ENCODE peak calls at places on chromosomes 6 and 20, in five cellular contexts. Q, Y, S, P and I are unnamed samples. For H3K36me3, the result is how much of the 10 kb centered on the place peaks cover.

GRCh38 chr20:49345538-49345937 is 67.7 kb upstream of the ZNFX1 start:
- DNase-seq in Q (no peak), P (no peak), Y (no peak), S (no peak), I (no peak)

GRCh38 chr20:43680976-43681375 is 14.1 kb downstream of the MYBL2 start:
- DNase-seq in Y (peak), S (no peak), P (no peak), Q (no peak), I (no peak)

GRCh38 chr20:23131766-23132165 is 45.6 kb upstream of the CD93 start:
- DNase-seq in S (no peak), P (no peak), Q (no peak), Y (no peak), I (no peak)

GRCh38 chr6:88358846-88359245 is 192.7 kb upstream of the CNR1 start:
- DNase-seq in Y (no peak), P (no peak), S (no peak), Q (no peak), I (no peak)

GRCh38 chr20:8447262-8448120 is 315.4 kb downstream of the PLCB1 start:
- DNase-seq in S (no peak), P (no peak), Q (no peak), Y (no peak), I (no peak)

GRCh38 chr6:84854801-84855400 is 90.5 kb upstream of the TBX18 start:
- DNase-seq in Q (no peak), P (no peak), Y (no peak), S (no peak), I (no peak)

GRCh38 chr6:37171141-37171969 is 1.4 kb downstream of the PIM1 start:
- DNase-seq in S (peak), Y (peak), P (peak), Q (peak), I (peak)

GRCh38 chr6:14224359-14225103 is 107.0 kb downstream of the CD83 start:
- DNase-seq in Y (no peak), P (no peak), S (no peak), Q (no peak), I (no peak)

GRCh38 chr6:166977626-166978550 is 21.3 kb upstream of the CEP43 start:
- DNase-seq in S (no peak), P (no peak), Y (no peak), Q (no peak), I (no peak)

GRCh38 chr6:42367353-42368011 is 84.2 kb downstream of the TRERF1 start:
- DNase-seq in Q (no peak), S (no peak), Y (peak), P (peak), I (no peak)

GRCh38 chr6:138291036-138291848 is 73.0 kb upstream of the PBOV1 start:
- DNase-seq in P (no peak), Q (no peak), S (no peak), Y (no peak), I (no peak)

GRCh38 chr6:49252901-49253300 is 210.2 kb downstream of the MMUT start:
- DNase-seq in Q (no peak), P (no peak), Y (no peak), S (no peak), I (no peak)

GRCh38 chr6:52576392-52577021 is 353 bp downstream of the TRAM2 start:
- DNase-seq in Y (peak), Q (no peak), S (peak), P (no peak), I (peak)

GRCh38 chr6:89828988-89829590 is 591 bp upstream of the CASP8AP2 start:
- DNase-seq in P (no peak), Y (peak), Q (no peak), S (no peak), I (no peak)

GRCh38 chr6:29653452-29654038 is 3.3 kb upstream of the MOG start:
- DNase-seq in S (no peak), Q (no peak), Y (peak), P (no peak), I (no peak)

GRCh38 chr6:53441035-53441493 is 92.3 kb upstream of the ELOVL5 start:
- DNase-seq in S (no peak), P (no peak), Y (no peak), Q (no peak), I (no peak)

GRCh38 chr6:9745476-9745875 is 669.4 kb downstream of the TFAP2A start:
- DNase-seq in P (no peak), Y (no peak), Q (no peak), S (no peak), I (no peak)

GRCh38 chr20:9179193-9179802 is 110.4 kb downstream of the PLCB4 start:
- DNase-seq in Q (no peak), Y (no peak), P (no peak), S (no peak), I (no peak)

GRCh38 chr20:40441771-40442170 is 247.3 kb downstream of the MAFB start:
- DNase-seq in P (no peak), Q (no peak), Y (no peak), S (no peak), I (no peak)

GRCh38 chr6:68333444-68333843 is 301.6 kb upstream of the ADGRB3 start:
- DNase-seq in P (no peak), S (no peak), Q (no peak), Y (no peak), I (no peak)

GRCh38 chr6:79712616-79713015 is 81.5 kb downstream of the SH3BGRL2 start:
- DNase-seq in P (no peak), Q (no peak), S (no peak), Y (no peak), I (no peak)

GRCh38 chr20:25309395-25310267 is 61.7 kb downstream of the PYGB start:
- DNase-seq in Y (peak), Q (peak), S (peak), P (peak), I (peak)

GRCh38 chr6:20340056-20340455 is 61.6 kb upstream of the E2F3 start:
- DNase-seq in P (no peak), Q (no peak), S (no peak), Y (no peak), I (no peak)

GRCh38 chr6:31538805-31539400 is 2.9 kb downstream of the DDX39B start:
- DNase-seq in Q (peak), P (no peak), Y (no peak), S (no peak), I (no peak)

GRCh38 chr6:132819405-132820145 is 5.2 kb downstream of the RPS12 start:
- DNase-seq in Y (no peak), S (no peak), Q (no peak), P (no peak), I (no peak)

GRCh38 chr6:129350278-129350677 is 359.7 kb downstream of the ARHGAP18 start:
- DNase-seq in S (no peak), Q (no peak), P (no peak), Y (no peak), I (no peak)

GRCh38 chr6:148413321-148414094 is 70.9 kb downstream of the SASH1 start:
- DNase-seq in Y (no peak), S (no peak), Q (no peak), P (no peak), I (no peak)

GRCh38 chr6:163199371-163199770 is 215.1 kb upstream of the QKI start:
- DNase-seq in S (no peak), Q (no peak), P (no peak), Y (no peak), I (no peak)

GRCh38 chr6:119079288-119079809 is 885 bp upstream of the FAM184A start:
- DNase-seq in Q (no peak), S (no peak), Y (no peak), P (no peak), I (no peak)

GRCh38 chr6:93407186-93407585 is 12.2 kb downstream of the EPHA7 start:
- DNase-seq in Q (no peak), Y (no peak), P (no peak), S (no peak), I (no peak)

GRCh38 chr6:45709834-45710233 is 305.8 kb downstream of the CLIC5 start:
- DNase-seq in P (no peak), Q (no peak), Y (peak), S (no peak), I (no peak)

GRCh38 chr6:131995924-131996323 is 44.8 kb upstream of the CCN2 start:
- DNase-seq in P (no peak), S (no peak), Y (no peak), Q (no peak), I (no peak)

GRCh38 chr6:13703496-13703895 is 8.1 kb downstream of the RANBP9 start:
- DNase-seq in S (no peak), Y (no peak), P (no peak), Q (no peak), I (no peak)

GRCh38 chr6:16965679-16966078 is 136.2 kb upstream of the STMND1 start:
- DNase-seq in P (no peak), Q (no peak), S (no peak), Y (no peak), I (no peak)

GRCh38 chr6:16972535-16972934 is 129.3 kb upstream of the STMND1 start:
- DNase-seq in Q (no peak), S (no peak), P (no peak), Y (no peak), I (no peak)

GRCh38 chr6:16964553-16965499 is 137.0 kb upstream of the STMND1 start:
- DNase-seq in P (peak), Y (peak), S (peak), Q (peak), I (peak)

GRCh38 chr6:16969699-16970695 is 131.9 kb upstream of the STMND1 start:
- DNase-seq in Q (no peak), P (no peak), Y (no peak), S (no peak), I (no peak)

GRCh38 chr6:16966821-16967817 is 134.7 kb upstream of the STMND1 start:
- DNase-seq in P (no peak), Q (no peak), S (no peak), Y (no peak), I (no peak)
- H3K36me3 ChIP-seq in P (under half), Q (under half), S (under half), Y (under half), I (under half)

DNA sequence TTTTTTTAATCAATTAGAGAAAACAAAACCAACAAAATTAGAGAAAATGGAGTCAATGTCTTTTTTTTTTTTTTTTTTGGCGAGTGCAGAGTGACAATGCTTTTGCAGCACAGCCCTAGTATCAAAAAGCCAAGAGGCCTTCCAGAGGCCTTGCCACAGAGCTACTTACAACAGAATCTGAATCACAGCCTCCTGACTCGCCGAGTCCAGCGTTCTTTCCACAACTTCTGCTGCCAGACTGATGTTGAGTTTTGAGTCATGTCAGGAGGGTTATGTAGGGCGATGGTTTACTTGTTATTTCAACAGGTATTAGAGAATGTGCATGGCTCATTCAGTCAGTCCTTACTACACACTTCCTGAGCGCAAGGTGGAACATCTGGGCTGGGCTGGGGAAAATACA is 88.6 kb downstream of the FNDC1 start:
- DNase-seq in P (no peak), Q (no peak), Y (no peak), S (no peak), I (no peak)
- TF ChIP-seq CTCF in P (no peak), Q (no peak), Y (no peak), S (no peak), I (no peak)

GRCh38 chr20:33629979-33630378 is 32.1 kb upstream of the C20orf144 start:
- DNase-seq in Y (no peak), Q (no peak), P (no peak), S (no peak), I (no peak)
- H3K36me3 ChIP-seq in Y (under half), Q (under half), P (half or more), S (under half), I (under half)

GRCh38 chr20:58028123-58028522 is 200.3 kb downstream of the ANKRD60 start:
- DNase-seq in P (no peak), Q (no peak), Y (no peak), S (no peak), I (no peak)
- TF ChIP-seq CTCF in P (peak), Q (no peak), Y (no peak), S (peak), I (no peak)

DNA sequence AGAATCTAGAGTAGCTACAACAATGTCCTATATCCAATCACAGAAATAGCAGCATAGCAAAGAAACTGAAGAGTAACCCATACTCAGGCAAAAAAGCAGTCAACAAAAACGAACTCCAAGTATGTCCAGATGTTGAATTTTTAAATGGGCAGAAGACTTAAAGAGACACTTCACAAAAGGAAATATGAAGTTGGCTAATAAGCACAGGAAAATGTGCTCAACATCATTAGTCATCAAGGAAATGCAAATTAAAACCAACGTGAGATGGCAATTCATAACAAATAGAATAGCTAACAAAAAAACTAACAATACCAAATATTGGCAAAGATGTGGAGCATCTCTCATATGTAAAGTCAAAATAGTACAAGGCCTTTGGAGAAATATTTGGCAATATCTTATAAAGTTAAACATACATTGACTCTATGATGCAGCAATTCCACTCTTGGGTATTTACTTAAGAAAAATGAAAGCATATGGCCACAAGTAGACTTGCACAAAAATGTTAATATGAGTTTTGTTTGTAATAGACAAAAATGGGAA is 37.8 kb downstream of the FRK start:
- DNase-seq in Q (no peak), Y (no peak), P (no peak), S (no peak), I (no peak)
- H3K36me3 ChIP-seq in Q (under half), Y (under half), P (under half), S (under half), I (under half)

DNA sequence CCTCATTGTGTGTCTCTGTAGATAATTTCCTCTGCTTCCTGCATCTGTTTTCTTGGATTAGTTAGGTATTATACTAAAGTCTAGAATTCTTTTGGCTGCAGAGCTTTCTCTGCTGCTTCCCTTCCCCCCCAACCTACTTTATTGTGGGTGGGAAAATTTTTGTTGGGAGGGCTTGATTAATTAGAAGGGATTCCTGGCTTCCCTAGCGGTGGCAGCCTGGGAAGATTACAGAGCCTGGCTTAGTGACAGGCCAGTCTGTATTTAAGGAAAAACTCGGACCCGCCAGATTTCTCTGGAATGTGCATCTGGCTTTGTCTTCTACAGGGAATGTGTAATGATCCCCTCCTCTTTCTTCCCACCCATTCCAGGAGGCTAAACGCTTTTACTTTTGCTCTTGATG is 31.2 kb downstream of the SLX4IP start:
- DNase-seq in S (no peak), P (no peak), Y (no peak), Q (no peak), I (no peak)
- TF ChIP-seq CTCF in S (no peak), P (no peak), Y (no peak), Q (no peak), I (no peak)

GRCh38 chr6:40409716-40410397 is 177.3 kb downstream of the LRFN2 start:
- DNase-seq in Q (no peak), P (no peak), S (no peak), Y (no peak), I (no peak)

GRCh38 chr6:40413231-40413755 is 173.9 kb downstream of the LRFN2 start:
- DNase-seq in P (no peak), S (peak), Q (no peak), Y (no peak), I (no peak)

GRCh38 chr6:40414617-40415016 is 172.5 kb downstream of the LRFN2 start:
- DNase-seq in Y (no peak), S (no peak), Q (no peak), P (no peak), I (no peak)

GRCh38 chr6:40410792-40411191 is 176.4 kb downstream of the LRFN2 start:
- DNase-seq in Q (no peak), Y (no peak), P (no peak), S (no peak), I (no peak)

DNA sequence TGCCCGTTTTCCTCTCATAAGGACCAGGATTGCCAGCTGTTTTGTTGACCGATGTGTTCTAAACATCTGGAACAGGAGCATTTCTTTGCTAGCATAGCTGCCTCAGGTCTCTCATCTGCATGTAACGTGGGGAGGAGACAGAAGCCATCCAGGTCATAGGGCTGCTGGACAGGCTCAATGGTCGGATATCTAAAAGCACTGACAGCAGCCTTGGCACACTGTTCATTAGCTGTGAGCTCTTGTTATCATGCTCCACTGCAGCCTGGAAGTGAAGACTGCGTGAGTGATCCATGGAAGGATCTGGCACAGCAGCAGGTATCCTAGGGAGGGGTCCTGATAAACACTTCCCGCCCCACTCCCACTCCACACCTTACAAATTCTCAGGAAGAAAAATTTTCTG is 175.3 kb downstream of the LRFN2 start:
- DNase-seq in Y (no peak), Q (no peak), P (no peak), S (no peak), I (no peak)
- H3K36me3 ChIP-seq in Y (under half), Q (under half), P (under half), S (under half), I (under half)

DNA sequence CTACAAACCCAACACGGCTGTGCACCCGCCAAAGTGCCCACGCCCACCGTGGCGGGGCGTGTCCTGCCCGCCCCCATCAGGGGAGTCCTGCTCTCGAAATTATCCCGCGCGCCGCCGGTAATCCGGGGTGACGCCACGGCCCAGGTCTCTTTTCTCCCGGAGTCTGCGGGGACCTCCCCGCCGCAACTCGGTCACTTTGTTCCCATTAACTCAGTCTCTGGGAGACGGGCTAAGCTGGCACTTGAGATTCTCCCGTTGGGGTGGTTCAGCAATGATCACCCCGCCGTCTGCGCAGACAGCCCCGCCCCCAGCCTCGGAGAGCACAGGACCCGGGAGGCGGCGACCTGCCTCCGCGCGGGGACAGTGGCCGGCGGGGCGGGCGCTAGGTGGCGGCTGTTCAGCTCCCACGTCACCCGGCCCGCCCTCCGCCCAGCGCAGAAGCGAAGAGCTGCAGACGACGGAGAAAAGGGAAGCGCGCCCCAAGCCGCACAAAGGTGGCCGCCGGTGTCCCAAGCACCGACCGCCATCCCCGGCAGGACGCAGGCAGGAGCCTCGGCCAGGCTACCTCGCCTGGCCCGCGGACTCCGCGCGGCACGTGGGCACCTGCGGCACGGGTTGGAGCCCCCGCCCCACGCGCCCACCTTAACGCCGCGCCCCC is 31.5 kb downstream of the SF3B5 start:
- DNase-seq in Q (peak), S (peak), P (peak), Y (peak), I (peak)
- TF ChIP-seq CTCF in Q (peak), S (no peak), P (peak), Y (no peak), I (peak)

DNA sequence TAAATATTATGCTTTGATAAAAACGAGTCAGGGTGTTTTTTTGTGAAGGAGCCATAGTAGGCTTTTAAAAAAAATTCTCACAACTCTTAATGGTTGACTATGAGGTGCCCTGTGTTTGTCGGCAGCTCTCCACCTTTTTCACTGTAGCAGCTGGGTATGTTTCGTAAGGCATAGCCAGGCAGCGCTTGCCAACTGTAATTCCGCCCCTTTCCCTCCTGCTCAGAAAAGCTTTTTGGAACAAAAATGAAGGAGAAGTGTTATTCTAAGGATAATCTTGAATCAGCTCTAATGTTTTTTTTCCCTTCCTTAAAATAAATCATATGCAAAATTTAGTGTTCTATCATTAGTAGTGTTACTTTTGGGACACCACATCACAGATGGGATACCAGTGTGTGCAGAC is 21.2 kb downstream of the RIOK1 start:
- DNase-seq in P (no peak), S (no peak), Y (no peak), Q (no peak), I (no peak)
- H3K36me3 ChIP-seq in P (half or more), S (under half), Y (under half), Q (under half), I (half or more)

GRCh38 chr6:6224933-6225486 is 95.5 kb downstream of the F13A1 start:
- DNase-seq in P (no peak), Q (no peak), S (no peak), Y (no peak), I (no peak)

GRCh38 chr6:6219716-6220115 is 100.7 kb downstream of the F13A1 start:
- DNase-seq in S (no peak), Q (no peak), P (no peak), Y (no peak), I (no peak)

GRCh38 chr6:6218246-6219085 is 102.0 kb downstream of the F13A1 start:
- DNase-seq in S (no peak), Y (no peak), Q (no peak), P (no peak), I (no peak)

GRCh38 chr6:6220718-6221117 is 99.7 kb downstream of the F13A1 start:
- DNase-seq in S (no peak), Y (peak), Q (no peak), P (no peak), I (no peak)

GRCh38 chr6:6221829-6222535 is 98.5 kb downstream of the F13A1 start:
- DNase-seq in Q (no peak), S (no peak), Y (no peak), P (no peak), I (no peak)
- TF ChIP-seq CTCF in Q (peak), S (peak), Y (peak), P (peak), I (no peak)